ENCODE peak calls at places on chromosomes 1 and 21, in eight cellular contexts. F is activated CD8-positive, alpha-beta memory T cell treated with anti-CD3 and anti-CD28 coated beads for 48 hours; D is esophagus squamous epithelium; C is colonic mucosa; S is cardiac muscle cell; Q is ovary; I is AG09319; R is SK-N-SH. U is an unnamed sample.

GRCh38 chr21:32412998-32413504 is 545 bp downstream of the EVA1C start:
- DNase-seq in F (peak; percentile 30), D (no peak), C (peak; percentile 77), S (no peak), Q (peak; percentile 67), I (no peak), R (no peak), U (no peak)

GRCh38 chr1:40630488-40631223 is 34.8 kb downstream of the RIMS3 start:
- DNase-seq in F (no peak), D (no peak), C (no peak), S (peak; percentile 77), Q (no peak), I (no peak), R (peak; percentile 72), U (peak; percentile 78)

GRCh38 chr1:184485731-184486723 is 99.2 kb downstream of the C1orf21 start:
- DNase-seq in F (no peak), D (no peak), C (no peak), S (no peak), Q (no peak), I (no peak), R (no peak), U (no peak)

GRCh38 chr1:79679916-79680315 is 673.4 kb upstream of the ADGRL4 start:
- DNase-seq in F (no peak), D (no peak), C (peak; percentile 20), S (no peak), Q (no peak), I (no peak), R (no peak), U (no peak)

GRCh38 chr1:82387070-82387366 is 586.3 kb downstream of the ADGRL2 start:
- DNase-seq in F (no peak), D (no peak), C (no peak), S (no peak), Q (no peak), I (no peak), R (no peak), U (no peak)

GRCh38 chr1:92739669-92740524 is 45.0 kb downstream of the EVI5 start:
- DNase-seq in F (no peak), D (no peak), C (no peak), S (no peak), Q (no peak), I (no peak), R (no peak), U (no peak)

GRCh38 chr1:10304295-10304694 is 93.9 kb downstream of the KIF1B start:
- DNase-seq in F (no peak), D (no peak), C (no peak), S (no peak), Q (no peak), I (no peak), R (no peak), U (no peak)

GRCh38 chr1:67833595-67833926 is 294 bp upstream of the GNG12 start:
- DNase-seq in F (no peak), D (no peak), C (no peak), S (no peak), Q (no peak), I (no peak), R (no peak), U (no peak)

GRCh38 chr1:212671342-212672031 is 28.2 kb downstream of the BATF3 start:
- DNase-seq in F (no peak), D (no peak), C (no peak), S (no peak), Q (no peak), I (no peak), R (peak; percentile 40), U (no peak)

GRCh38 chr1:151756291-151756690 is 7.0 kb downstream of the MRPL9 start:
- DNase-seq in F (no peak), D (no peak), C (no peak), S (no peak), Q (no peak), I (no peak), R (no peak), U (no peak)

GRCh38 chr1:100539836-100540536 is 2.0 kb downstream of the GPR88 start:
- DNase-seq in F (no peak), D (no peak), C (no peak), S (peak; percentile 50), Q (peak; percentile 27), I (no peak), R (peak; percentile 77), U (no peak)

GRCh38 chr1:180310095-180310494 is 80.0 kb downstream of the LHX4 start:
- DNase-seq in F (no peak), D (no peak), C (no peak), S (no peak), Q (no peak), I (peak; percentile 2), R (no peak), U (no peak)

GRCh38 chr1:183622884-183623785 is 12.4 kb downstream of the ARPC5 start:
- DNase-seq in F (no peak), D (no peak), C (peak; percentile 62), S (peak; percentile 72), Q (peak; percentile 57), I (no peak), R (peak; percentile 63), U (peak; percentile 37)

U was measured in HuH-7.